ENCODE peak calls at places on chromosomes 3 and 15, in eight cellular contexts. P is NCI-H2029; W is C1 segment of cervical spinal cord; L is AG09309; H is midbrain; R is brain microvascular endothelial cell; F is stimulated activated CD8-positive, alpha-beta memory T cell treated with anti-CD3 and anti-CD28 coated beads, Interleukin-4, amount 100 ng/mL, for 4 hours; S is Kasumi-1. C is an unnamed sample.

GRCh38 chr3:42693530-42693930 is 8.2 kb downstream of the KLHL40 start:
- DNase-seq in P (no peak), W (no peak), L (no peak), H (no peak), R (no peak), F (no peak), S (no peak), C (peak; percentile 70)

GRCh38 chr3:51394541-51394940 is 3.5 kb downstream of the RBM15B start:
- DNase-seq in P (no peak), W (no peak), L (no peak), H (no peak), R (no peak), F (no peak), S (no peak), C (no peak)

GRCh38 chr15:40963201-40963600 is 9.9 kb downstream of the CHAC1 start:
- DNase-seq in P (no peak), W (no peak), L (no peak), H (no peak), R (no peak), F (no peak), S (no peak), C (no peak)

GRCh38 chr3:111246967-111247760 is 175.5 kb downstream of the NECTIN3 start:
- DNase-seq in P (no peak), W (no peak), L (peak; percentile 61), H (no peak), R (peak; percentile 86), F (no peak), S (peak; percentile 46), C (no peak)

GRCh38 chr3:124791639-124792111 is 61.4 kb downstream of the UMPS start:
- DNase-seq in P (no peak), W (no peak), L (peak; percentile 91), H (no peak), R (peak; percentile 97), F (no peak), S (no peak), C (peak; percentile 93)

GRCh38 chr3:184716652-184717607 is 5.1 kb upstream of the MAGEF1 start:
- DNase-seq in P (no peak), W (no peak), L (no peak), H (peak; percentile 42), R (peak; percentile 45), F (no peak), S (no peak), C (no peak)

GRCh38 chr15:75061272-75061671 is 37.9 kb downstream of the PPCDC start:
- DNase-seq in P (no peak), W (no peak), L (no peak), H (no peak), R (peak; percentile 61), F (no peak), S (no peak), C (peak; percentile 18)

GRCh38 chr3:106124818-106125217 is 256.0 kb upstream of the CBLB start:
- DNase-seq in P (no peak), W (no peak), L (no peak), H (no peak), R (no peak), F (no peak), S (no peak), C (no peak)

GRCh38 chr3:40120067-40120692 is 189.3 kb upstream of the EIF1B start:
- DNase-seq in P (no peak), W (no peak), L (no peak), H (no peak), R (no peak), F (no peak), S (no peak), C (no peak)